ENCODE peak calls at places on chromosome 10, in four cellular contexts. One of them, this sample, is unnamed.
A peak's percentile ranks its signal among the peaks of the same experiment; 100 is the strongest.

GRCh38 chr10:14478639-14479038 is 147.9 kb upstream of the FRMD4A start:
- DNase-seq in midbrain: peak; percentile 91
- DNase-seq in NCI-H1105: peak; percentile 14
- DNase-seq in left kidney: peak; percentile 88
- DNase-seq in this sample: peak; percentile 94

GRCh38 chr10:24651923-24652322 is 71.8 kb downstream of the ARHGAP21 start:
- DNase-seq in left kidney: no peak
- DNase-seq in midbrain: no peak
- DNase-seq in NCI-H1105: no peak
- DNase-seq in this sample: no peak

GRCh38 chr10:124745678-124746077 is 1.5 kb upstream of the FAM53B start:
- DNase-seq in NCI-H1105: peak; percentile 18
- DNase-seq in midbrain: no peak
- DNase-seq in left kidney: peak; percentile 88
- DNase-seq in this sample: peak; percentile 84

GRCh38 chr10:100089241-100089640 is 7.6 kb upstream of the CPN1 start:
- DNase-seq in NCI-H1105: no peak
- DNase-seq in left kidney: no peak
- DNase-seq in midbrain: no peak
- DNase-seq in this sample: no peak

GRCh38 chr10:29355436-29355991 is 66.6 kb downstream of the LYZL1 start:
- DNase-seq in NCI-H1105: no peak
- DNase-seq in midbrain: no peak
- DNase-seq in left kidney: no peak
- DNase-seq in this sample: no peak

GRCh38 chr10:70671619-70672164 is 614 bp upstream of the ADAMTS14 start:
- DNase-seq in midbrain: no peak
- DNase-seq in left kidney: no peak
- DNase-seq in NCI-H1105: no peak
- DNase-seq in this sample: no peak

GRCh38 chr10:133042816-133043215 is 44.9 kb upstream of the ADGRA1 start:
- DNase-seq in midbrain: no peak
- DNase-seq in left kidney: no peak
- DNase-seq in NCI-H1105: no peak
- DNase-seq in this sample: no peak

GRCh38 chr10:75899816-75900357 is 468.5 kb downstream of the LRMDA start:
- DNase-seq in midbrain: no peak
- DNase-seq in NCI-H1105: no peak
- DNase-seq in left kidney: no peak
- DNase-seq in this sample: no peak

GRCh38 chr10:104218751-104219150 is 13.4 kb downstream of the CFAP43 start:
- DNase-seq in midbrain: no peak
- DNase-seq in left kidney: no peak
- DNase-seq in NCI-H1105: no peak
- DNase-seq in this sample: no peak

GRCh38 chr10:101244321-101245050 is 15.2 kb upstream of the LBX1 start:
- DNase-seq in midbrain: no peak
- DNase-seq in left kidney: no peak
- DNase-seq in NCI-H1105: no peak
- DNase-seq in this sample: no peak

GRCh38 chr10:48983648-48984359 is 44.2 kb upstream of the LRRC18 start:
- DNase-seq in left kidney: peak; percentile 78
- DNase-seq in NCI-H1105: no peak
- DNase-seq in midbrain: no peak
- DNase-seq in this sample: no peak

GRCh38 chr10:60526024-60526585 is 136.4 kb upstream of the ANK3 start:
- DNase-seq in midbrain: peak; percentile 64
- DNase-seq in NCI-H1105: no peak
- DNase-seq in left kidney: peak; percentile 60
- DNase-seq in this sample: peak; percentile 83

GRCh38 chr10:132586731-132587130 is 49.1 kb downstream of the INPP5A start:
- DNase-seq in midbrain: no peak
- DNase-seq in NCI-H1105: no peak
- DNase-seq in left kidney: no peak
- DNase-seq in this sample: no peak

GRCh38 chr10:113576853-113577252 is 24.0 kb downstream of the HABP2 start:
- DNase-seq in NCI-H1105: no peak
- DNase-seq in midbrain: no peak
- DNase-seq in left kidney: peak; percentile 80
- DNase-seq in this sample: no peak

GRCh38 chr10:3538850-3539531 is 246.0 kb downstream of the KLF6 start:
- DNase-seq in midbrain: no peak
- DNase-seq in NCI-H1105: no peak
- DNase-seq in left kidney: peak; percentile 71
- DNase-seq in this sample: peak; percentile 36

GRCh38 chr10:35447693-35448407 is 111.5 kb downstream of the CCNY start:
- DNase-seq in NCI-H1105: peak; percentile 23
- DNase-seq in left kidney: peak; percentile 62
- DNase-seq in midbrain: no peak
- DNase-seq in this sample: no peak

GRCh38 chr10:116719712-116720111 is 22.7 kb downstream of the HSPA12A start:
- DNase-seq in NCI-H1105: no peak
- DNase-seq in midbrain: no peak
- DNase-seq in left kidney: peak; percentile 51
- DNase-seq in this sample: no peak

GRCh38 chr10:114027951-114028350 is 15.7 kb upstream of the ADRB1 start:
- DNase-seq in left kidney: no peak
- DNase-seq in midbrain: no peak
- DNase-seq in NCI-H1105: no peak
- DNase-seq in this sample: no peak

GRCh38 chr10:23157691-23158369 is 34.3 kb upstream of the PTF1A start:
- DNase-seq in NCI-H1105: peak; percentile 27
- DNase-seq in left kidney: peak; percentile 85
- DNase-seq in midbrain: peak; percentile 31
- DNase-seq in this sample: peak; percentile 66

GRCh38 chr10:8600192-8600591 is 545.7 kb downstream of the GATA3 start:
- DNase-seq in midbrain: no peak
- DNase-seq in NCI-H1105: no peak
- DNase-seq in left kidney: no peak
- DNase-seq in this sample: no peak

GRCh38 chr10:3137958-3138726 is 34.4 kb downstream of the PITRM1 start:
- DNase-seq in NCI-H1105: no peak
- DNase-seq in midbrain: no peak
- DNase-seq in left kidney: no peak
- DNase-seq in this sample: no peak

GRCh38 chr10:84842593-84842992 is 514.2 kb downstream of the CCSER2 start:
- DNase-seq in left kidney: no peak
- DNase-seq in NCI-H1105: no peak
- DNase-seq in midbrain: no peak
- DNase-seq in this sample: no peak

GRCh38 chr10:74058071-74058470 is 60.2 kb downstream of the VCL start:
- DNase-seq in NCI-H1105: no peak
- DNase-seq in left kidney: no peak
- DNase-seq in midbrain: no peak
- DNase-seq in this sample: no peak

GRCh38 chr10:74488907-74489306 is 337.5 kb upstream of the KAT6B start:
- DNase-seq in left kidney: no peak
- DNase-seq in NCI-H1105: no peak
- DNase-seq in midbrain: no peak
- DNase-seq in this sample: no peak